ENCODE peak calls at places on chromosomes 3 and 15, in six cellular contexts. One of them, this sample, is unnamed.

GRCh38 chr3:146067048-146067447 is 93.9 kb downstream of the PLOD2 start:
- DNase-seq in IMR-90: peak
- DNase-seq in HCT116: no peak
- DNase-seq in WTC11: no peak
- DNase-seq in GM13976: no peak
- DNase-seq in endodermal cell: no peak
- DNase-seq in this sample: no peak

GRCh38 chr15:90817117-90818057 is 51.0 kb upstream of the FURIN start:
- DNase-seq in WTC11: no peak
- DNase-seq in endodermal cell: peak
- DNase-seq in IMR-90: no peak
- DNase-seq in GM13976: no peak
- DNase-seq in HCT116: no peak
- DNase-seq in this sample: no peak

GRCh38 chr3:62529230-62529629 is 155.9 kb upstream of the FEZF2 start:
- DNase-seq in IMR-90: peak
- DNase-seq in HCT116: no peak
- DNase-seq in endodermal cell: peak
- DNase-seq in GM13976: no peak
- DNase-seq in WTC11: peak
- DNase-seq in this sample: no peak

GRCh38 chr3:51982352-51982837 is 940 bp upstream of the ACY1 start:
- DNase-seq in WTC11: peak
- DNase-seq in HCT116: peak
- DNase-seq in endodermal cell: peak
- DNase-seq in GM13976: peak
- DNase-seq in IMR-90: no peak
- DNase-seq in this sample: peak

GRCh38 chr15:33467816-33468163 is 157.0 kb downstream of the RYR3 start:
- DNase-seq in HCT116: no peak
- DNase-seq in endodermal cell: no peak
- DNase-seq in WTC11: no peak
- DNase-seq in GM13976: no peak
- DNase-seq in IMR-90: no peak
- DNase-seq in this sample: no peak

GRCh38 chr3:100779475-100779874 is 70.2 kb downstream of the TFG start:
- DNase-seq in WTC11: no peak
- DNase-seq in endodermal cell: no peak
- DNase-seq in HCT116: no peak
- DNase-seq in GM13976: no peak
- DNase-seq in IMR-90: no peak
- DNase-seq in this sample: no peak

GRCh38 chr3:153038779-153039178 is 123.2 kb upstream of the RAP2B start:
- DNase-seq in WTC11: no peak
- DNase-seq in endodermal cell: no peak
- DNase-seq in HCT116: no peak
- DNase-seq in GM13976: no peak
- DNase-seq in IMR-90: no peak
- DNase-seq in this sample: no peak

GRCh38 chr3:69811452-69812401 is 72.5 kb downstream of the MITF start:
- DNase-seq in WTC11: no peak
- DNase-seq in GM13976: no peak
- DNase-seq in endodermal cell: no peak
- DNase-seq in HCT116: no peak
- DNase-seq in IMR-90: no peak
- DNase-seq in this sample: no peak

GRCh38 chr3:45056608-45057301 is 30.7 kb downstream of the CLEC3B start:
- DNase-seq in WTC11: no peak
- DNase-seq in endodermal cell: peak
- DNase-seq in GM13976: no peak
- DNase-seq in IMR-90: no peak
- DNase-seq in HCT116: no peak
- DNase-seq in this sample: no peak

GRCh38 chr15:99361541-99362185 is 110.4 kb downstream of the LRRC28 start:
- DNase-seq in IMR-90: peak
- DNase-seq in GM13976: no peak
- DNase-seq in HCT116: no peak
- DNase-seq in WTC11: no peak
- DNase-seq in endodermal cell: no peak
- DNase-seq in this sample: no peak
- TF ChIP-seq CTCF in IMR-90: peak
- TF ChIP-seq CTCF in GM13976: no peak
- TF ChIP-seq CTCF in HCT116: peak
- TF ChIP-seq CTCF in WTC11: no peak
- TF ChIP-seq CTCF in endodermal cell: peak
- TF ChIP-seq CTCF in this sample: peak

DNA sequence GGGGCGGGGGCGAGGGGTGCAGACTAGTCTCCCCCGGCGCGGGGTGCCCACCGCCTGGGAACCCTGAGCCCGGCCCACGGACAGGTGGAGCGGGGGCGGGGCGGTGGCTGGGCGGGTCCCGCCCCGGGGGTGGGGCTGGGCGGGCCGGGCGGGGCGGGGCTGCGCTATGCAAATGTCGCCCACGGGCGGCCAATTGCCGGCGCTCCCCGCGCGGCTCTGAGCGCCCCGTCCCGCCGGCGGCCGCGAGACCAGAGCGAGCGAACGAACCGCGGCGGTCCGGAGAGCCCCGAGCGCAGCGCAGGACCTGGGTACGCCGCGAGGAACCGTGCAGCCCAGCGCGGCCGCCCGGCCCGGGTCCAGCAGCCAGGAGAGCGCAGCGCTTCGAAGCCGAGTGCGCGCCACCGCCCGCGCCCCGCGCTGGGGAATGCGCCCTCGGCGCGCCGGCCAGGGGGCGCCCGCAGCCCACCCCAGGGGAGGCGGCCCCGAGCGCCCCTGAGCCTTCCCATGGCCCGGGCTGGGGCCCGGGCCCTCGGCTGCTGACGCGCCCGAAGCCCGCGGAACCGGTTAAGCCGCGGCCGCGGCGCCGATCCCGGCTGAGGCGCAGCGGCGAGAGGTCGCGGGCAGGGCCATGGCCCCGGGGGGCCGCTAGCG is at the start of gene SEMA3F:
- DNase-seq in IMR-90: peak
- DNase-seq in GM13976: peak
- DNase-seq in HCT116: no peak
- DNase-seq in endodermal cell: peak
- DNase-seq in WTC11: peak
- DNase-seq in this sample: peak
- TF ChIP-seq CTCF in IMR-90: peak
- TF ChIP-seq CTCF in GM13976: no peak
- TF ChIP-seq CTCF in HCT116: no peak
- TF ChIP-seq CTCF in endodermal cell: peak
- TF ChIP-seq CTCF in WTC11: no peak
- TF ChIP-seq CTCF in this sample: no peak

GRCh38 chr15:63156086-63156707 is 1.1 kb downstream of the RPS27L start:
- DNase-seq in IMR-90: no peak
- DNase-seq in endodermal cell: no peak
- DNase-seq in GM13976: peak
- DNase-seq in WTC11: no peak
- DNase-seq in HCT116: no peak
- DNase-seq in this sample: peak

GRCh38 chr15:63157066-63157890 is at the start of gene RPS27L:
- DNase-seq in HCT116: peak
- DNase-seq in GM13976: peak
- DNase-seq in IMR-90: peak
- DNase-seq in WTC11: peak
- DNase-seq in endodermal cell: peak
- DNase-seq in this sample: peak

GRCh38 chr15:63156708-63157065 is 590 bp downstream of the RPS27L start:
- DNase-seq in endodermal cell: peak
- DNase-seq in HCT116: no peak
- DNase-seq in IMR-90: peak
- DNase-seq in GM13976: peak
- DNase-seq in WTC11: no peak
- DNase-seq in this sample: peak

GRCh38 chr15:63155486-63155885 is 1.8 kb downstream of the RPS27L start:
- DNase-seq in IMR-90: no peak
- DNase-seq in WTC11: no peak
- DNase-seq in GM13976: no peak
- DNase-seq in endodermal cell: no peak
- DNase-seq in HCT116: no peak
- DNase-seq in this sample: no peak

DNA sequence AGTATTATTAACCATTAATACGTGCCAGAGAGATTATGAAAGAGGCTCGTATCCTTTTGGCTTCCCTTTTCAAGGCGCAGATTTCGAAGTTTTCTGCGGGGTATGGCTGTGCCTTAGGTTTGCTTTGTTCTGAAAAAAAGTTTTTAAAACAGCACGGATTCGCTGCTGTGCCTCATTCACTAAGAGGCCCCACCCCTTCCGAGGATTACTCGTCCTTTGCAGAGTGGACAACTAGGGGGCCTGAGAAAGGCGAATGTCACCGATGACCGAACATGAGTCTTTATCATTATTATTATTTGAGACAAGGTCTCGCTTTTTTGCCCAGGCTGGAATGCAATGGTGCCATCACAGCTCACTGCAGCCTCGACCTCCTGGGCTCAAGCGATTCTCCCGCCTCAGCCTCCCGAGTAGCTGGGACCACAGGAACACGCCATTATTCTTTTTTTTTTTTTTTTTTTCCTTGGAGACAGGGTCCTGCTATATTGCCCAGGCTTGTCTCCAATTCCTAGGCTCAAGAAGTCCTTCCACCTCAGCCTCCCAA is 684 bp upstream of the RPS27L start:
- DNase-seq in WTC11: no peak
- DNase-seq in GM13976: peak
- DNase-seq in endodermal cell: peak
- DNase-seq in IMR-90: peak
- DNase-seq in HCT116: peak
- DNase-seq in this sample: peak
- TF ChIP-seq CTCF in WTC11: no peak
- TF ChIP-seq CTCF in GM13976: no peak
- TF ChIP-seq CTCF in endodermal cell: peak
- TF ChIP-seq CTCF in IMR-90: peak
- TF ChIP-seq CTCF in HCT116: peak
- TF ChIP-seq CTCF in this sample: no peak

GRCh38 chr15:42650208-42651066 is 75.0 kb downstream of the STARD9 start:
- DNase-seq in HCT116: peak
- DNase-seq in GM13976: peak
- DNase-seq in endodermal cell: peak
- DNase-seq in WTC11: peak
- DNase-seq in IMR-90: peak
- DNase-seq in this sample: peak
- TF ChIP-seq CTCF in HCT116: peak
- TF ChIP-seq CTCF in GM13976: peak
- TF ChIP-seq CTCF in endodermal cell: peak
- TF ChIP-seq CTCF in WTC11: peak
- TF ChIP-seq CTCF in IMR-90: peak
- TF ChIP-seq CTCF in this sample: peak

GRCh38 chr3:186487819-186488218 is 56.4 kb downstream of the CRYGS start:
- DNase-seq in HCT116: no peak
- DNase-seq in GM13976: no peak
- DNase-seq in WTC11: no peak
- DNase-seq in endodermal cell: peak
- DNase-seq in IMR-90: no peak
- DNase-seq in this sample: no peak
- TF ChIP-seq CTCF in HCT116: no peak
- TF ChIP-seq CTCF in GM13976: no peak
- TF ChIP-seq CTCF in WTC11: no peak
- TF ChIP-seq CTCF in endodermal cell: peak
- TF ChIP-seq CTCF in IMR-90: no peak
- TF ChIP-seq CTCF in this sample: peak